ENCODE peak calls at places on chromosomes 12 and 14, in four cellular contexts. U is BE2C, Q is AG09319, Z is GM20000. W is an unnamed sample.

GRCh38 chr14:92638904-92639303 is 109.5 kb downstream of the LGMN start:
- DNase-seq in U (no peak), Q (no peak), Z (no peak), W (no peak)

GRCh38 chr12:87814625-87815024 is 214.6 kb downstream of the C12orf50 start:
- DNase-seq in U (no peak), Q (no peak), Z (no peak), W (no peak)

GRCh38 chr12:89723276-89723675 is 14.6 kb upstream of the ATP2B1 start:
- DNase-seq in Z (no peak), Q (no peak), U (no peak), W (no peak)

GRCh38 chr12:452667-453210 is 7.0 kb upstream of the B4GALNT3 start:
- DNase-seq in Q (no peak), U (peak), Z (peak), W (no peak)

GRCh38 chr12:59839514-59839913 is 243.7 kb downstream of the SLC16A7 start:
- DNase-seq in Q (no peak), U (no peak), Z (no peak), W (no peak)

GRCh38 chr12:45130881-45131281 is 80.0 kb upstream of the DBX2 start:
- DNase-seq in Z (peak), U (peak), Q (peak), W (peak)

GRCh38 chr14:22276913-22277816 is 311.9 kb downstream of the DAD1 start:
- DNase-seq in Z (peak), Q (no peak), U (no peak), W (peak)

GRCh38 chr14:52333823-52334657 is 19.9 kb downstream of the PTGER2 start:
- DNase-seq in U (peak), Z (no peak), Q (no peak), W (no peak)

DNA sequence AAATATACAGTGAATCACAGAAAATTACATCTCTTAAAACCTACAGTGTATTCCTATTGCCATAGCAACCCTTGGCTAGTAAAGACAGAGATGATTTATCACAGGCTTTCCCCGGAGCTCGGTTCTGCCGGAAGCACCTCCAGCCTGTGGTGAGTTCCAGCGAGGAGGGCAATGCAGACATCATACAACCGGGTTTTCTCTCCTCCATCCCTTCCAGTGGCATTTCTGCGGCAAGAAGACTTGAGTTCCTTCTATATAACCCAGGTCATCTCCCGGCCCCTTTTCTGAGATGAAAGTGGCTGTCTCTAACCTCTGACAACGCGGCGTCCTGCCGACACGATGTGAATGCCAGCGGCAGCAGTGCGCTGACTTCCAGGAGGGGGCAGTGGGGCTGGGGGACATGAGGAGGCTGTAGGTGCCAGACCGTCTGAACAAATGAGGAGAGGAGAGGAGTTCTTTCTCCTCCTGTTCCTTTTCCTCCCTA is 68.5 kb upstream of the MAX start:
- DNase-seq in Q (peak), U (peak), Z (peak), W (no peak)
- TF ChIP-seq CTCF in Q (peak), U (peak), Z (peak), W (no peak)

GRCh38 chr14:67674139-67674479 is 323 bp downstream of the VTI1B start:
- DNase-seq in Q (no peak), U (peak), Z (peak), W (peak)
- TF ChIP-seq CTCF in Q (no peak), U (peak), Z (no peak), W (no peak)

GRCh38 chr12:55997535-55997859 is 421 bp downstream of the SUOX start:
- DNase-seq in Z (no peak), U (no peak), Q (no peak), W (no peak)

GRCh38 chr12:55996201-55996714 is 818 bp upstream of the SUOX start:
- DNase-seq in U (peak), Q (no peak), Z (peak), W (peak)

GRCh38 chr12:55993454-55993853 is 3.6 kb upstream of the SUOX start:
- DNase-seq in Q (no peak), Z (no peak), U (no peak), W (no peak)

GRCh38 chr12:55996715-55997534 is at the start of gene SUOX:
- DNase-seq in Z (peak), U (peak), Q (peak), W (peak)

DNA sequence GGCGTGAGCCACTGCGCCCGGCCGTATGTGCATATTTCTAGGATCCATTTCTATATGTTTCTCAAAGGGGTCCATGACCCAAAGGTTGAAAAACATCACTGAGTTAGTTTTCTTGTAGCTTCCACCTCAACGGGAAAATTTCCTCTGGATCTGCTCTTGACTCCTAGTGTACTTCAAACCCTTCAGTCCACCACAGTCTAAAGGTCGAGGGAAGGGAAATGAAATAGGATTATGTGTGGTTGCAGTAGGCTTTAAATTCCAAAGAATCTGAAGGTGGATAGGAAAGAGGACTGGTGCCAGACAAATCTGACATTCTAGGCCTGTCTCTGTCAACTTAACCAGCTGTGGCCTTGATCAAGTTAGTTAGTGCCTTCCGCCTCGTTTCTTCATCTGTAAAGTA is 1.7 kb upstream of the SUOX start:
- DNase-seq in U (no peak), Z (no peak), Q (no peak), W (no peak)
- TF ChIP-seq CTCF in U (no peak), Z (no peak), Q (no peak), W (no peak)

DNA sequence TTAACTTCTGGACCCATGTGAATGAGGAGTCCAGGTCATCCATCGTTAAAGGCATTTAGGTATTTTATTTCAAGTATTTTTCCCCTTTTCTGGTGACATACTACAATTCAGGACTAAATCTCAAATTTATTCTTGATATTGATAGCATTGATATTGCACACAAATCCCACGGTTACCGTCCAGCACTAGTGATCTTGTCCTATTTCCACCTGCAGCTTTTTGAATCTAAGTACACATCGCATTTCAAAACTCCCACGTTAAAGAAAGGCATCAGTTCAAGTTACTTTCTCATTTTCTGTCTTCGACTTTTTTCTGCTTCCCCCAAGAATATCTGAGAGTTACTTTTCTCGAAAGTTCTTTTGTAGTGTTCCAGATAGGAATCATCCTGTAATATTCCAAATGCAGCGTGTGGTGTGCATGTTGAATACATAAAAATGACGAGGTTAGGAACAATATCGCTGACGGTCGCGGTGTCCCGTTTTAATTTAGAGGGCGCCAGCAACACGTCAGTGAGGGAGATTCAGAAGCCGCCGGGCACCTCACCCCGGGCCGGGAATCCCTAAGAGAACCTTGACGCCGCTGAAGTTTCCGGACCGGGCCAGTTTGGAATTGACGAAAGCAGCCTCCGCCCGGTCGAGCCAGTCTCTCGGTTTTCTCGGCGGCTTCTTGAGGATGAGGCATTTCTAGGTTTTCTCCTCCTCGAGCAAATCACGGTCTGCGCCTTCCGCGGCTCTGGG is 569 bp upstream of the RGS6 start:
- DNase-seq in U (no peak), Z (peak), Q (no peak), W (peak)
- TF ChIP-seq CTCF in U (no peak), Z (no peak), Q (no peak), W (no peak)

GRCh38 chr12:38053655-38054464 is 262.7 kb upstream of the ALG10B start:
- DNase-seq in Z (no peak), U (peak), Q (no peak), W (peak)
- TF ChIP-seq CTCF in Z (no peak), U (peak), Q (no peak), W (peak)

GRCh38 chr12:81450920-81451739 is 308.0 kb downstream of the PPFIA2 start:
- DNase-seq in Z (peak), U (peak), Q (peak), W (peak)
- TF ChIP-seq CTCF in Z (peak), U (peak), Q (peak), W (peak)

DNA sequence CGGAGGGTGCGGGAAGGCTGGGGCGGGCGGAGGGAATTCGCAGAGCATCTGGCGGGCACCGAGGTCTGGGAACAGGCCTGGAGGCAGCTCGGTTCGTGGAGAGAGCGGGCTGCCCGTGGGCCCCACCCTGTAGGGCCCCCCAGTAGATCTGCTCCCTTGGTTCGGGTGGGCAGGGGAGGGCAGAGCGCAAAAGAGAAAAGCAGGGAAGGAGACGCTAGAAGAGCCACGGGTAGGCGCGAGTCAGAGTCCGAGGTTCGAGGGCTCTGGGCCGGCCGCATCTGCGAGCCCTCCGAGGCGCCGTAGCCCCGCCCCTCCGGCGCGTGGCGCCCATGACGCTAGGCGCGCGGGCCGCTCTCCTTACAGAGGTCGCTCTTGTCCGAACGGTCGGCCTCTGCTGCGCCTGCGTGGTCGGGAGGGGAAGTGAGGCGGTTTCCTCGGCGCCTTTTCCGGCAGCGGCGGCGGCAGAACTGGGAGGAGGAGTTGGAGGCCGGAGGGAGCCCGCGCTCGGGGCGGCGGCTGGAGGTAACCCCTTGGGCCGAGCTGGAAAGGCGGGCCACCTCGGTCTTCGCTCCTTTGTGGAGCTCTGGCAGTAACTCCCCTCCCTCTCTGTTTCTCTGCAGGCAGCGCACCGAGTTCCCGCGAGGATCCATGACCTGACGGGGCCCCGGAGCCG is at the start of gene ARF6:
- DNase-seq in U (peak), Q (peak), Z (peak), W (peak)
- TF ChIP-seq CTCF in U (no peak), Q (no peak), Z (peak), W (no peak)

W was measured in MCF 10A.